ENCODE peak calls at places on chromosomes 4 and X, in four cellular contexts. One of them, this sample, is unnamed.

GRCh38 chr4:53192496-53192895 is 173.4 kb downstream of the SCFD2 start:
- DNase-seq in neuronal stem cell: no peak
- DNase-seq in IMR-90: peak; percentile 40
- DNase-seq in mesenchymal stem cell: peak; percentile 18
- DNase-seq in this sample: no peak

GRCh38 chr4:169619518-169619957 is 840 bp upstream of the CLCN3 start:
- DNase-seq in mesenchymal stem cell: peak; percentile 71
- DNase-seq in IMR-90: peak; percentile 54
- DNase-seq in neuronal stem cell: peak; percentile 15
- DNase-seq in this sample: peak; percentile 76

GRCh38 chr4:109910261-109910660 is 2.4 kb upstream of the EGF start:
- DNase-seq in IMR-90: no peak
- DNase-seq in neuronal stem cell: no peak
- DNase-seq in mesenchymal stem cell: no peak
- DNase-seq in this sample: no peak

GRCh38 chr4:56276547-56276946 is 110.7 kb downstream of the AASDH start:
- DNase-seq in neuronal stem cell: no peak
- DNase-seq in IMR-90: peak; percentile 19
- DNase-seq in mesenchymal stem cell: no peak
- DNase-seq in this sample: no peak

GRCh38 chr4:79467246-79467932 is 59.4 kb upstream of the GK2 start:
- DNase-seq in neuronal stem cell: no peak
- DNase-seq in mesenchymal stem cell: no peak
- DNase-seq in IMR-90: no peak
- DNase-seq in this sample: no peak

GRCh38 chrX:96502507-96502906 is 182.1 kb upstream of the DIAPH2 start:
- DNase-seq in neuronal stem cell: no peak
- DNase-seq in mesenchymal stem cell: no peak
- DNase-seq in IMR-90: no peak
- DNase-seq in this sample: no peak

GRCh38 chr4:37389967-37390580 is 145.5 kb downstream of the NWD2 start:
- DNase-seq in neuronal stem cell: peak; percentile 31
- DNase-seq in IMR-90: peak; percentile 41
- DNase-seq in mesenchymal stem cell: peak; percentile 54
- DNase-seq in this sample: peak; percentile 71

GRCh38 chr4:161856711-161857326 is 307.0 kb downstream of the FSTL5 start:
- DNase-seq in mesenchymal stem cell: peak; percentile 16
- DNase-seq in IMR-90: no peak
- DNase-seq in neuronal stem cell: no peak
- DNase-seq in this sample: no peak

GRCh38 chrX:8867454-8867853 is 66.3 kb upstream of the FAM9A start:
- DNase-seq in neuronal stem cell: no peak
- DNase-seq in IMR-90: peak; percentile 10
- DNase-seq in mesenchymal stem cell: peak; percentile 36
- DNase-seq in this sample: peak; percentile 70

GRCh38 chr4:182320092-182320491 is 76.9 kb downstream of the TENM3 start:
- DNase-seq in neuronal stem cell: no peak
- DNase-seq in IMR-90: no peak
- DNase-seq in mesenchymal stem cell: no peak
- DNase-seq in this sample: no peak

GRCh38 chr4:101348367-101348827 is 1.1 kb upstream of the PPP3CA start:
- DNase-seq in neuronal stem cell: no peak
- DNase-seq in IMR-90: peak; percentile 17
- DNase-seq in mesenchymal stem cell: no peak
- DNase-seq in this sample: no peak

GRCh38 chrX:18353931-18354368 is 538 bp downstream of the SCML2 start:
- DNase-seq in neuronal stem cell: peak; percentile 11
- DNase-seq in IMR-90: no peak
- DNase-seq in mesenchymal stem cell: no peak
- DNase-seq in this sample: peak; percentile 52

GRCh38 chrX:49110417-49110816 is 13.1 kb downstream of the GPKOW start:
- DNase-seq in neuronal stem cell: no peak
- DNase-seq in IMR-90: no peak
- DNase-seq in mesenchymal stem cell: no peak
- DNase-seq in this sample: no peak

GRCh38 chr4:6049972-6050371 is 31.7 kb upstream of the C4orf50 start:
- DNase-seq in mesenchymal stem cell: no peak
- DNase-seq in neuronal stem cell: no peak
- DNase-seq in IMR-90: no peak
- DNase-seq in this sample: no peak

GRCh38 chrX:139828037-139828436 is 104.8 kb downstream of the ATP11C start:
- DNase-seq in mesenchymal stem cell: peak; percentile 37
- DNase-seq in IMR-90: no peak
- DNase-seq in neuronal stem cell: no peak
- DNase-seq in this sample: no peak

GRCh38 chrX:41858161-41858775 is 65.1 kb downstream of the CASK start:
- DNase-seq in mesenchymal stem cell: no peak
- DNase-seq in IMR-90: no peak
- DNase-seq in neuronal stem cell: no peak
- DNase-seq in this sample: peak; percentile 68
- H2BK5ac ChIP-seq in mesenchymal stem cell: no peak overlapping the region
- H2BK5ac ChIP-seq in IMR-90: no peak overlapping the region
- H2BK5ac ChIP-seq in neuronal stem cell: no peak overlapping the region
- H2BK5ac ChIP-seq in this sample: no peak overlapping the region

GRCh38 chr4:167987285-167987684 is 105.1 kb upstream of the ANXA10 start:
- DNase-seq in IMR-90: no peak
- DNase-seq in mesenchymal stem cell: no peak
- DNase-seq in neuronal stem cell: no peak
- DNase-seq in this sample: no peak
- H3K4me2 ChIP-seq in IMR-90: no peak overlapping the region
- H3K4me2 ChIP-seq in mesenchymal stem cell: no peak overlapping the region
- H3K4me2 ChIP-seq in neuronal stem cell: no peak overlapping the region
- H3K4me2 ChIP-seq in this sample: no peak overlapping the region

GRCh38 chrX:129786210-129786651 is 6.5 kb downstream of the SASH3 start:
- DNase-seq in mesenchymal stem cell: no peak
- DNase-seq in neuronal stem cell: no peak
- DNase-seq in IMR-90: no peak
- DNase-seq in this sample: no peak
- H3K4me3 ChIP-seq in mesenchymal stem cell: no peak overlapping the region
- H3K4me3 ChIP-seq in neuronal stem cell: no peak overlapping the region
- H3K4me3 ChIP-seq in IMR-90: no peak overlapping the region
- H3K4me3 ChIP-seq in this sample: no peak overlapping the region

DNA sequence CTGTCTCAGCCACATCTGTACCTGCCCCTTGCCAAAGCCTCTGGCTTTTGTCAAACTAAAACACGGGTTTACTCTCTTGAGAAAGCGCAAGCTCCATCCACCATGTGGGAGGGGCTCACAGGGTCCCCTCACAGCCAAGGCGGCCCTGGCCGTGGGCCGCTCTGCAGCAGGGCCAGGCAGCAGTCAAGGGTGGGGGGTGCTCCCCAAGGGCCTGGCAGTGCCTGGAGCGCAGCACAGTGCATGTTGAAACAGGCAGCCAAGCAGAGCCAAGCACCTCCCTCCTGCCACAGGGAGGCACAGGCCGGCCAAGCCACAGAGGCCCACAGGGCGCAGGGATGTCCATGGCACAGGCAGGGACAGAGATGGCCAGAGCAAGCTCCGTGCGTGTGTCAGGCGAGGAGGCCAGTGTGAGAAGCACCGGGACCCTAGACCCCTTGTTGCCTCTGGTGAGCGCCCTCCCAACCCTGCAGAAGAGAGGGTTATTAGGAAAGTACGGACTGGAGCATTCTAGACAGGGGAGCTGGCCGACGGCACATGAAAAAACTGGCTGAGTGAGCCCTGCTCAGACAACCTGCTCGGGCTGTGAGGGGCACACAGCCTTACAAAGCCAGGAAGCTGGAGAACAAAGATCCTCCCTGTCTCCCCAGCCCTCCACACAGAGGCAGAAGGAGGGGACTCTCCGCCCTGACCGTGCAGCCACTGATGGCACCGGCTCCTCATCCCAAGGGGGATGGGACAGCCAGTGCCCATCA is 39.0 kb downstream of the FAM53A start:
- DNase-seq in IMR-90: no peak
- DNase-seq in mesenchymal stem cell: peak; percentile 1
- DNase-seq in neuronal stem cell: peak; percentile 20
- DNase-seq in this sample: peak; percentile 26
- H2BK5ac ChIP-seq in IMR-90: no peak overlapping the region
- H2BK5ac ChIP-seq in mesenchymal stem cell: no peak overlapping the region
- H2BK5ac ChIP-seq in neuronal stem cell: peak overlapping the region; percentile 2
- H2BK5ac ChIP-seq in this sample: no peak overlapping the region

GRCh38 chr4:94577136-94577535 is 125.4 kb downstream of the PDLIM5 start:
- DNase-seq in mesenchymal stem cell: peak; percentile 80
- DNase-seq in IMR-90: peak; percentile 67
- DNase-seq in neuronal stem cell: peak; percentile 80
- DNase-seq in this sample: peak; percentile 95
- H3K4me2 ChIP-seq in mesenchymal stem cell: no peak overlapping the region
- H3K4me2 ChIP-seq in IMR-90: peak overlapping the region; percentile 14
- H3K4me2 ChIP-seq in neuronal stem cell: no peak overlapping the region
- H3K4me2 ChIP-seq in this sample: no peak overlapping the region

This sample was measured in mesendoderm.